ENCODE peak calls at places on chromosomes 7 and 10, in eight cellular contexts. Z is hepatocyte, R is A549, I is IMR-90, O is neuronal stem cell, N is GM23248, P is fibroblast of lung, W is OCI-LY7. F is an unnamed sample.

GRCh38 chr10:132810807-132811700 is 25.1 kb upstream of the NKX6-2 start:
- DNase-seq in P (no peak), W (no peak), Z (no peak), I (no peak), R (no peak), O (no peak), N (no peak), F (no peak)

GRCh38 chr10:125375210-125375609 is 214.8 kb upstream of the CTBP2 start:
- DNase-seq in P (peak; percentile 11), Z (no peak), W (no peak), N (no peak), O (no peak), I (peak; percentile 2), R (peak; percentile 30), F (no peak)

GRCh38 chr7:79227035-79227434 is 226.4 kb downstream of the MAGI2 start:
- DNase-seq in P (peak; percentile 61), I (peak; percentile 67), Z (no peak), R (no peak), N (peak; percentile 8), W (no peak), O (no peak), F (no peak)

GRCh38 chr10:29482591-29483421 is 152.0 kb downstream of the SVIL start:
- DNase-seq in N (peak; percentile 70), W (peak; percentile 75), O (no peak), I (peak; percentile 76), Z (no peak), R (no peak), P (peak; percentile 60), F (no peak)

GRCh38 chr7:47391726-47392125 is 190.2 kb downstream of the TNS3 start:
- DNase-seq in R (no peak), I (no peak), O (no peak), W (no peak), Z (no peak), N (no peak), P (no peak), F (no peak)

GRCh38 chr7:141301544-141301943 is 227.7 kb downstream of the TMEM178B start:
- DNase-seq in N (no peak), O (no peak), W (no peak), I (no peak), Z (no peak), R (no peak), P (no peak), F (no peak)

GRCh38 chr7:70193514-70193913 is 595.2 kb downstream of the AUTS2 start:
- DNase-seq in P (peak; percentile 47), N (peak; percentile 58), R (peak; percentile 4), Z (peak; percentile 45), I (peak; percentile 1), O (no peak), W (peak; percentile 70), F (peak; percentile 19)

GRCh38 chr7:41005381-41005901 is 697.4 kb downstream of the INHBA start:
- DNase-seq in I (peak; percentile 92), Z (no peak), W (no peak), R (peak; percentile 35), P (peak; percentile 92), N (peak; percentile 76), O (no peak), F (no peak)

GRCh38 chr10:98316661-98317060 is 48.7 kb upstream of the LOXL4 start:
- DNase-seq in P (peak; percentile 28), W (no peak), I (peak; percentile 67), Z (no peak), N (peak; percentile 87), R (no peak), O (no peak), F (no peak)

GRCh38 chr10:98321203-98321780 is 53.3 kb upstream of the LOXL4 start:
- DNase-seq in Z (no peak), I (no peak), P (no peak), O (no peak), R (no peak), W (no peak), N (no peak), F (no peak)

GRCh38 chr10:98318861-98319260 is 50.9 kb upstream of the LOXL4 start:
- DNase-seq in P (no peak), I (no peak), Z (no peak), N (peak; percentile 42), O (no peak), R (no peak), W (no peak), F (no peak)

GRCh38 chr10:98323221-98324164 is 55.5 kb upstream of the LOXL4 start:
- DNase-seq in Z (peak; percentile 44), R (peak; percentile 10), P (peak; percentile 94), O (no peak), N (peak; percentile 98), W (no peak), I (peak; percentile 98), F (no peak)

DNA sequence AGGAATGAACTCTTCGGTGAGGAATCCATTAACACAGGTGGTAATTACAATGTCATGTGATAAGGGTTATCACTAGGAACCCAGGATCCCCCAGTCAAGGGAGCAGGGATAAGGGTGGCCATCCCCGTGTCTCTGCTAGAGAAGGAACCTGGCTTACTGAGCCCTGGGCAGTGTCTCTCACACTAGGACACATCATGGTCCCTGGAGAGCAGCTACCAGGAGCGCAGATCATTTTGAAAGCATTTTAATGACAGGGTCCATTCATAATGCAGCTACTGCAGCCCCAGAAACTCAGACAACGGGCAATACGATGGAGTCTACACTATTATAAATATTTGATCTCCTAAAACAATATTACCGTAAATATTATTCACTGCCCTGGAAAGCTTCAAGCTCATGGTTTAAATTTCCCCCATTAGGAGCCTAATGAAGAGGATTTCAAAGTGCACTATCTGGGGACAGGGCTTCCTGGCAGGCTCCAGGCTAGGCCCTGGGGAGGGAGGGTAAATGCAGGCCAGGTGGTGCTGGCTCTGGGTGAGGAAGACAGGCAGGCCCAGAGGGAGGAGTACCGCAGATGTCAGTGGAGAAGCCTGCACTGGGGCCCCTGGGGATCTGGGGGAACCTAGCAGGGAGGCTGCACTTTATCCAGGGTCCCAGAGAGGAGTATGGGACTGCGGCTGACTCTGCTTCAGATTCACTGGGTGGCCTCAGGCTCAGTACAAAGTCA is 52.6 kb upstream of the LOXL4 start:
- DNase-seq in W (no peak), P (no peak), N (no peak), I (no peak), R (no peak), Z (no peak), O (no peak), F (no peak)
- H3K4me2 ChIP-seq in W (no peak overlapping the region), P (no peak overlapping the region), N (no peak overlapping the region), I (no peak overlapping the region), R (no peak overlapping the region), Z (no peak overlapping the region), O (no peak overlapping the region), F (no peak overlapping the region)

GRCh38 chr10:3925184-3925583 is 140.2 kb upstream of the KLF6 start:
- DNase-seq in W (no peak), Z (no peak), O (no peak), P (no peak), R (no peak), I (no peak), N (no peak), F (no peak)

GRCh38 chr10:3914702-3915101 is 129.7 kb upstream of the KLF6 start:
- DNase-seq in W (no peak), N (no peak), O (no peak), Z (no peak), P (no peak), I (no peak), R (no peak), F (no peak)

GRCh38 chr10:3923033-3923432 is 138.0 kb upstream of the KLF6 start:
- DNase-seq in Z (no peak), I (no peak), N (no peak), O (no peak), P (no peak), W (no peak), R (no peak), F (no peak)

GRCh38 chr10:3924344-3924743 is 139.3 kb upstream of the KLF6 start:
- DNase-seq in Z (no peak), O (no peak), R (no peak), P (peak; percentile 88), W (no peak), N (peak; percentile 93), I (peak; percentile 97), F (no peak)

GRCh38 chr10:3919676-3920308 is 134.8 kb upstream of the KLF6 start:
- DNase-seq in Z (no peak), N (no peak), O (no peak), P (no peak), R (no peak), I (no peak), W (no peak), F (no peak)
- H3K4me2 ChIP-seq in Z (no peak overlapping the region), N (no peak overlapping the region), O (no peak overlapping the region), P (no peak overlapping the region), R (no peak overlapping the region), I (no peak overlapping the region), W (no peak overlapping the region), F (no peak overlapping the region)

GRCh38 chr10:42987575-42987974 is 89.3 kb upstream of the RET start:
- DNase-seq in R (no peak), O (no peak), P (no peak), W (no peak), Z (peak; percentile 3), N (no peak), I (no peak), F (no peak)

GRCh38 chr10:42988069-42988468 is 88.8 kb upstream of the RET start:
- DNase-seq in N (no peak), R (no peak), P (no peak), O (no peak), I (no peak), W (no peak), Z (peak; percentile 2), F (no peak)

GRCh38 chr10:42986618-42987017 is 90.3 kb upstream of the RET start:
- DNase-seq in W (no peak), R (no peak), P (no peak), O (no peak), Z (no peak), N (no peak), I (peak; percentile 1), F (no peak)

GRCh38 chr10:42985436-42986316 is 91.2 kb upstream of the RET start:
- DNase-seq in I (no peak), P (no peak), W (no peak), R (no peak), Z (no peak), N (no peak), O (no peak), F (no peak)

DNA sequence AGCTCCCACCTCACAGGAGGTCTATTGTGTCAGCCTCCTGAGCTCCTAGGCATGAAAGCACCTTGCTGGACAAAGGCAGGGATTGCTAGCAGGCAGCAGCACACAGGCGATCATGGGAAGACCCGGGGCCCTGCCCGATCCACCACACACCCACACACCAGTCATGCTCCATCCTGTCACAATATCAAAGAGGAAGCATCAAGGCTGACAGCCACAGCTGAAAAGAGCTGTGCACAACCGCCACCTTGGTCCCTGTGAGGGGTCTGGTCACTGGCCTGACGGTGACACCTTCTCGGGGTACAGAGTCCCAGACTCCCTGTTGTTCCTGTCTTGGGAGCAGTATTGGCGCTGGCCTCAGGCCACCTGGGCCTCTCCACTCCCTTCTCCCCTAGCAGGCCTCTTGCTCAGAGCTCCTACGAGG is 89.7 kb upstream of the RET start:
- DNase-seq in Z (no peak), R (no peak), P (no peak), W (no peak), O (no peak), I (no peak), N (no peak), F (no peak)
- H3K4me2 ChIP-seq in Z (no peak overlapping the region), R (no peak overlapping the region), P (no peak overlapping the region), W (no peak overlapping the region), O (no peak overlapping the region), I (no peak overlapping the region), N (no peak overlapping the region), F (no peak overlapping the region)

GRCh38 chr7:1050254-1050906 is 6.0 kb downstream of the GPR146 start:
- DNase-seq in I (no peak), R (no peak), O (no peak), N (no peak), Z (no peak), P (no peak), W (no peak), F (no peak)

GRCh38 chr7:1050956-1051690 is 6.8 kb downstream of the GPR146 start:
- DNase-seq in W (no peak), P (no peak), N (no peak), I (no peak), Z (no peak), R (no peak), O (no peak), F (no peak)

GRCh38 chr7:1046722-1047679 is 2.7 kb downstream of the GPR146 start:
- DNase-seq in Z (no peak), R (no peak), I (no peak), P (no peak), N (no peak), W (no peak), O (no peak), F (no peak)

GRCh38 chr7:1049801-1050200 is 5.5 kb downstream of the GPR146 start:
- DNase-seq in R (no peak), N (no peak), P (no peak), W (no peak), Z (no peak), O (no peak), I (no peak), F (no peak)

GRCh38 chr7:1049006-1049741 is 4.8 kb downstream of the GPR146 start:
- DNase-seq in I (no peak), Z (no peak), R (no peak), N (no peak), P (no peak), W (no peak), O (no peak), F (no peak)
- H3K4me2 ChIP-seq in I (no peak overlapping the region), Z (no peak overlapping the region), R (no peak overlapping the region), N (no peak overlapping the region), P (no peak overlapping the region), W (no peak overlapping the region), O (no peak overlapping the region), F (no peak overlapping the region)